ENCODE peak calls at places on chromosomes 2 and 18, in five cellular contexts. One of them, this sample, is unnamed.

GRCh38 chr2:240250985-240251847 is 110.8 kb upstream of the OTOS start:
- DNase-seq in T-helper 2 cell: no peak
- DNase-seq in midbrain: peak
- DNase-seq in activated CD4-positive, CD25-positive, alpha-beta regulatory T cell: no peak
- DNase-seq in Calu3: peak
- DNase-seq in this sample: peak

GRCh38 chr2:29834036-29834540 is 87.3 kb downstream of the ALK start:
- DNase-seq in T-helper 2 cell: no peak
- DNase-seq in midbrain: no peak
- DNase-seq in activated CD4-positive, CD25-positive, alpha-beta regulatory T cell: no peak
- DNase-seq in Calu3: no peak
- DNase-seq in this sample: no peak

GRCh38 chr2:112059671-112060070 is 4.6 kb downstream of the TMEM87B start:
- DNase-seq in T-helper 2 cell: no peak
- DNase-seq in midbrain: no peak
- DNase-seq in activated CD4-positive, CD25-positive, alpha-beta regulatory T cell: no peak
- DNase-seq in Calu3: no peak
- DNase-seq in this sample: no peak

GRCh38 chr18:22172594-22173049 is 3.2 kb downstream of the GATA6 start:
- DNase-seq in T-helper 2 cell: no peak
- DNase-seq in midbrain: no peak
- DNase-seq in activated CD4-positive, CD25-positive, alpha-beta regulatory T cell: no peak
- DNase-seq in Calu3: no peak
- DNase-seq in this sample: no peak

GRCh38 chr2:235850771-235851551 is 317.2 kb downstream of the GBX2 start:
- DNase-seq in T-helper 2 cell: no peak
- DNase-seq in midbrain: no peak
- DNase-seq in activated CD4-positive, CD25-positive, alpha-beta regulatory T cell: no peak
- DNase-seq in Calu3: no peak
- DNase-seq in this sample: no peak

GRCh38 chr2:37705191-37705590 is 33.7 kb upstream of the CDC42EP3 start:
- DNase-seq in T-helper 2 cell: no peak
- DNase-seq in midbrain: no peak
- DNase-seq in activated CD4-positive, CD25-positive, alpha-beta regulatory T cell: no peak
- DNase-seq in Calu3: no peak
- DNase-seq in this sample: no peak

GRCh38 chr2:9753665-9754531 is 89.4 kb upstream of the TAF1B start:
- DNase-seq in T-helper 2 cell: peak
- DNase-seq in midbrain: no peak
- DNase-seq in activated CD4-positive, CD25-positive, alpha-beta regulatory T cell: no peak
- DNase-seq in Calu3: peak
- DNase-seq in this sample: peak

GRCh38 chr2:129233751-129234406 is 745.6 kb upstream of the RAB6C start:
- DNase-seq in T-helper 2 cell: no peak
- DNase-seq in midbrain: peak
- DNase-seq in activated CD4-positive, CD25-positive, alpha-beta regulatory T cell: no peak
- DNase-seq in Calu3: no peak
- DNase-seq in this sample: no peak

This sample was measured in Peyer's patch.